ENCODE peak calls at places on chromosomes 7 and 10, in five cellular contexts. N is HepG2, T is H1, V is HCT116, U is K562. S is an unnamed sample.
A peak's percentile ranks its signal among the peaks of the same experiment; 100 is the strongest.

GRCh38 chr10:132392811-132393694 is 3.9 kb upstream of the PWWP2B start:
- DNase-seq in N (no peak), T (no peak), V (no peak), U (no peak), S (no peak)

GRCh38 chr7:137871173-137871915 is 24.6 kb upstream of the DGKI start:
- DNase-seq in N (no peak), T (no peak), V (no peak), U (no peak), S (no peak)

GRCh38 chr10:49458869-49459268 is 63.0 kb upstream of the DRGX start:
- DNase-seq in N (no peak), T (no peak), V (no peak), U (no peak), S (no peak)

GRCh38 chr7:119514326-119514725 is 758.6 kb upstream of the KCND2 start:
- DNase-seq in N (no peak), T (no peak), V (no peak), U (no peak), S (no peak)

GRCh38 chr7:2106920-2107319 is 125.8 kb downstream of the MAD1L1 start:
- DNase-seq in N (no peak), T (no peak), V (no peak), U (no peak), S (no peak)

GRCh38 chr10:27724287-27724686 is 21.3 kb downstream of the MKX start:
- DNase-seq in N (no peak), T (no peak), V (no peak), U (peak; percentile 11), S (no peak)

GRCh38 chr10:130227883-130228282 is 91.7 kb downstream of the GLRX3 start:
- DNase-seq in N (no peak), T (no peak), V (no peak), U (peak; percentile 34), S (no peak)

GRCh38 chr10:125035588-125036298 is 93.8 kb downstream of the ZRANB1 start:
- DNase-seq in N (no peak), T (no peak), V (no peak), U (no peak), S (no peak)

GRCh38 chr7:40717242-40717641 is 582.4 kb downstream of the SUGCT start:
- DNase-seq in N (peak; percentile 25), T (peak; percentile 73), V (peak; percentile 81), U (peak; percentile 7), S (no peak)

GRCh38 chr7:45975367-45975766 is 54.3 kb upstream of the IGFBP3 start:
- DNase-seq in N (no peak), T (no peak), V (no peak), U (no peak), S (no peak)

GRCh38 chr7:154748387-154748786 is 254.5 kb downstream of the PAXIP1 start:
- DNase-seq in N (no peak), T (no peak), V (no peak), U (no peak), S (no peak)

GRCh38 chr10:96699613-96700012 is 20.7 kb downstream of the PIK3AP1 start:
- DNase-seq in N (no peak), T (no peak), V (no peak), U (no peak), S (no peak)

GRCh38 chr10:63375859-63376258 is 89.9 kb downstream of the JMJD1C start:
- DNase-seq in N (no peak), T (no peak), V (no peak), U (no peak), S (no peak)

GRCh38 chr10:43137971-43138756 is at the start of gene CSGALNACT2:
- DNase-seq in N (peak; percentile 59), T (peak; percentile 77), V (peak; percentile 34), U (peak; percentile 92), S (no peak)

GRCh38 chr7:105622114-105622731 is 40.9 kb upstream of the EFCAB10 start:
- DNase-seq in N (no peak), T (no peak), V (no peak), U (no peak), S (no peak)

GRCh38 chr7:29146082-29146706 is at the start of gene CPVL:
- DNase-seq in N (peak; percentile 71), T (peak; percentile 77), V (peak; percentile 29), U (peak; percentile 3), S (no peak)

GRCh38 chr10:101091546-101092290 is 29.9 kb downstream of the KAZALD1 start:
- DNase-seq in N (no peak), T (no peak), V (no peak), U (no peak), S (no peak)

GRCh38 chr7:921071-921461 is 33.4 kb downstream of the ADAP1 start:
- DNase-seq in N (no peak), T (peak; percentile 41), V (no peak), U (no peak), S (no peak)

GRCh38 chr10:103602852-103603155 is 109.3 kb downstream of the NEURL1 start:
- DNase-seq in N (no peak), T (no peak), V (no peak), U (no peak), S (no peak)

GRCh38 chr7:45915606-45916005 is 5.5 kb downstream of the IGFBP3 start:
- DNase-seq in N (no peak), T (no peak), V (no peak), U (no peak), S (no peak)

GRCh38 chr10:2037966-2038493 is 300.7 kb upstream of the ADARB2 start:
- DNase-seq in N (no peak), T (no peak), V (no peak), U (no peak), S (no peak)

GRCh38 chr7:104005197-104005596 is 15.7 kb upstream of the RELN start:
- DNase-seq in N (no peak), T (no peak), V (no peak), U (peak; percentile 25), S (no peak)

GRCh38 chr10:6089334-6090219 is 743 bp downstream of the RBM17 start:
- DNase-seq in N (peak; percentile 48), T (peak; percentile 60), V (no peak), U (peak; percentile 34), S (no peak)

GRCh38 chr10:102347236-102347828 is 48.2 kb upstream of the NFKB2 start:
- DNase-seq in N (peak; percentile 41), T (peak; percentile 54), V (peak; percentile 68), U (peak; percentile 30), S (no peak)

GRCh38 chr10:79380125-79380917 is 33.1 kb downstream of the PPIF start:
- DNase-seq in N (peak; percentile 92), T (no peak), V (no peak), U (no peak), S (no peak)

GRCh38 chr10:73902351-73902750 is 8.6 kb upstream of the PLAU start:
- DNase-seq in N (no peak), T (no peak), V (no peak), U (no peak), S (no peak)

GRCh38 chr10:88831709-88832108 is 19.9 kb downstream of the ANKRD22 start:
- DNase-seq in N (no peak), T (no peak), V (no peak), U (no peak), S (no peak)

GRCh38 chr10:79059859-79060379 is 8.8 kb upstream of the ZMIZ1 start:
- DNase-seq in N (peak; percentile 86), T (no peak), V (no peak), U (no peak), S (no peak)

GRCh38 chr7:484365-485101 is 35.1 kb downstream of the PDGFA start:
- DNase-seq in N (peak; percentile 60), T (no peak), V (no peak), U (no peak), S (no peak)

GRCh38 chr7:94882891-94883290 is 24.5 kb upstream of the PPP1R9A start:
- DNase-seq in N (no peak), T (no peak), V (no peak), U (no peak), S (no peak)

GRCh38 chr7:19589436-19589835 is 119.4 kb downstream of the POLR1F start:
- DNase-seq in N (no peak), T (no peak), V (no peak), U (no peak), S (no peak)

GRCh38 chr7:129630341-129630740 is 18.8 kb downstream of the NRF1 start:
- DNase-seq in N (no peak), T (no peak), V (no peak), U (no peak), S (no peak)

GRCh38 chr7:129640400-129640799 is 28.9 kb downstream of the NRF1 start:
- DNase-seq in N (no peak), T (no peak), V (no peak), U (no peak), S (no peak)

GRCh38 chr7:129636641-129637040 is 25.1 kb downstream of the NRF1 start:
- DNase-seq in N (no peak), T (no peak), V (no peak), U (no peak), S (no peak)

GRCh38 chr7:129634361-129635034 is 23.0 kb downstream of the NRF1 start:
- DNase-seq in N (no peak), T (no peak), V (no peak), U (no peak), S (no peak)

DNA sequence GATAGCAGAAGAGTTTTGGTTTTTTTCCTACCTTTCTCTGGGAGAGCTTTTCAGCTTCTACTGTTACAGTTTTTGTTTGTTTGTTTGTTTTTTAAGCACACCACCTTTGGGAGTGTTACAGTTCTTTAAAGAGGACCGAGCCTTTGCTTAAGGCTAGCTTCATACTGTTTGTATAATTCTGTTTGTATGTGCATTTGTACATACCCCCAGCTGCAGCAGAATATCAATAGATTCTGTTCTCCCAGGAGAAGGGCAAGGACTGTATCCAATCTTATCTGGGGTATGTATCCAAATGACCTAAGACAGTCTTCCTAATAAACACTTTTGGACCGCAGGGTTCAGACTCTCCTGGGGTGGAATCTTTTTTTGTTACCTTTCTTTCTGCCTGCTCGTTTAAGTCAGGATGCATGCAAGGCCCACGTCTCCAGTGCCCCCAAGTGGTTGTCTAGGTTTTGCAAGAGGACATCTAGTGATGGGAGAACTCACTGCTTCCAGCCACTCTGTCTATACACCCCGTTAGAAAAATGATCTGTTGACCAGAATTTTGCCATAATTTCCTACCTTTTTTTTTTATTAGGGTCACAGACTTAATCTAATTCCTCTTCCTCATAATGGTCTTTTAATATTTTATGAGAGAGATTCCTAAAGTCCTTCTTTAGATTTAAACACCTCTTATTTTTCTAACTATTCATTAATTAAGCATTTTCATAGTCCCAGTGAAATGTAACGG is 23.9 kb downstream of the NRF1 start:
- DNase-seq in N (peak; percentile 73), T (peak; percentile 73), V (peak; percentile 47), U (peak; percentile 83), S (peak; percentile 47)
- TF ChIP-seq SRF in N (no peak), T (no peak), V (no peak), U (peak; percentile 39), S (no peak)

GRCh38 chr7:151046603-151047573 is 1.4 kb upstream of the ASIC3 start:
- DNase-seq in N (no peak), T (no peak), V (no peak), U (no peak), S (no peak)
- TF ChIP-seq SRF in N (no peak), T (no peak), V (no peak), U (no peak), S (no peak)

GRCh38 chr7:12670759-12671545 is 16.5 kb upstream of the ARL4A start:
- DNase-seq in N (no peak), T (no peak), V (no peak), U (no peak), S (no peak)
- TF ChIP-seq SRF in N (no peak), T (no peak), V (no peak), U (no peak), S (no peak)

GRCh38 chr10:66639351-66639750 is 286.5 kb upstream of the LRRTM3 start:
- DNase-seq in N (no peak), T (no peak), V (no peak), U (no peak), S (no peak)

GRCh38 chr10:66637273-66638036 is 288.4 kb upstream of the LRRTM3 start:
- DNase-seq in N (no peak), T (no peak), V (no peak), U (no peak), S (no peak)

GRCh38 chr10:66642217-66642616 is 283.6 kb upstream of the LRRTM3 start:
- DNase-seq in N (no peak), T (no peak), V (no peak), U (no peak), S (no peak)
- TF ChIP-seq SRF in N (no peak), T (no peak), V (no peak), U (no peak), S (no peak)